ENCODE peak calls at places on chromosomes 11 and 22, in four cellular contexts. One of them, this sample, is unnamed.

GRCh38 chr11:119686483-119686882 is 42.5 kb downstream of the NECTIN1 start:
- DNase-seq in uterus: no peak
- DNase-seq in choroid plexus epithelial cell: no peak
- DNase-seq in vagina: no peak
- DNase-seq in this sample: no peak

GRCh38 chr22:17549655-17550054 is 13.6 kb upstream of the SLC25A18 start:
- DNase-seq in uterus: no peak
- DNase-seq in choroid plexus epithelial cell: no peak
- DNase-seq in vagina: no peak
- DNase-seq in this sample: no peak

GRCh38 chr11:23755769-23756168 is 741.1 kb upstream of the LUZP2 start:
- DNase-seq in uterus: no peak
- DNase-seq in choroid plexus epithelial cell: peak
- DNase-seq in vagina: no peak
- DNase-seq in this sample: no peak

GRCh38 chr11:118135796-118136165 is 16.8 kb downstream of the SCN4B start:
- DNase-seq in uterus: no peak
- DNase-seq in choroid plexus epithelial cell: no peak
- DNase-seq in vagina: no peak
- DNase-seq in this sample: no peak

GRCh38 chr22:49948958-49949913 is 11.3 kb upstream of the PIM3 start:
- DNase-seq in uterus: no peak
- DNase-seq in choroid plexus epithelial cell: no peak
- DNase-seq in vagina: no peak
- DNase-seq in this sample: no peak

GRCh38 chr11:67060111-67060522 is 3.5 kb downstream of the RHOD start:
- DNase-seq in uterus: no peak
- DNase-seq in choroid plexus epithelial cell: peak
- DNase-seq in vagina: no peak
- DNase-seq in this sample: no peak

GRCh38 chr11:66044757-66045156 is 4.2 kb downstream of the GAL3ST3 start:
- DNase-seq in uterus: no peak
- DNase-seq in choroid plexus epithelial cell: no peak
- DNase-seq in vagina: no peak
- DNase-seq in this sample: no peak

GRCh38 chr11:124865902-124866851 is 945 bp downstream of the ROBO3 start:
- DNase-seq in uterus: no peak
- DNase-seq in choroid plexus epithelial cell: peak
- DNase-seq in vagina: no peak
- DNase-seq in this sample: peak

GRCh38 chr11:47254381-47254780 is 3.4 kb upstream of the NR1H3 start:
- DNase-seq in uterus: no peak
- DNase-seq in choroid plexus epithelial cell: peak
- DNase-seq in vagina: no peak
- DNase-seq in this sample: no peak

GRCh38 chr11:97893612-97894011 is 1127.1 kb upstream of the CNTN5 start:
- DNase-seq in uterus: no peak
- DNase-seq in choroid plexus epithelial cell: no peak
- DNase-seq in vagina: no peak
- DNase-seq in this sample: no peak

GRCh38 chr11:70491696-70492472 is 93.6 kb downstream of the CTTN start:
- DNase-seq in uterus: no peak
- DNase-seq in choroid plexus epithelial cell: no peak
- DNase-seq in vagina: no peak
- DNase-seq in this sample: no peak

GRCh38 chr22:25235547-25236290 is 16.3 kb downstream of the CRYBB2 start:
- DNase-seq in uterus: peak
- DNase-seq in choroid plexus epithelial cell: peak
- DNase-seq in vagina: no peak
- DNase-seq in this sample: peak

GRCh38 chr11:5486003-5486402 is 2.5 kb upstream of the OR52D1 start:
- DNase-seq in uterus: no peak
- DNase-seq in choroid plexus epithelial cell: no peak
- DNase-seq in vagina: no peak
- DNase-seq in this sample: no peak

GRCh38 chr11:102868359-102868758 is 6.4 kb downstream of the MMP12 start:
- DNase-seq in uterus: no peak
- DNase-seq in choroid plexus epithelial cell: peak
- DNase-seq in vagina: no peak
- DNase-seq in this sample: no peak

GRCh38 chr11:93054279-93054678 is 84.8 kb downstream of the MTNR1B start:
- DNase-seq in uterus: no peak
- DNase-seq in choroid plexus epithelial cell: peak
- DNase-seq in vagina: no peak
- DNase-seq in this sample: no peak

GRCh38 chr11:116225236-116225635 is 547.6 kb downstream of the BUD13 start:
- DNase-seq in uterus: no peak
- DNase-seq in choroid plexus epithelial cell: no peak
- DNase-seq in vagina: no peak
- DNase-seq in this sample: no peak

GRCh38 chr11:19441288-19441687 is 200.5 kb upstream of the E2F8 start:
- DNase-seq in uterus: no peak
- DNase-seq in choroid plexus epithelial cell: no peak
- DNase-seq in vagina: no peak
- DNase-seq in this sample: no peak

GRCh38 chr11:11202885-11203284 is 150.2 kb downstream of the CSNK2A3 start:
- DNase-seq in uterus: no peak
- DNase-seq in choroid plexus epithelial cell: no peak
- DNase-seq in vagina: no peak
- DNase-seq in this sample: no peak

GRCh38 chr11:2724114-2724513 is 24.3 kb upstream of the KCNQ1OT1 start:
- DNase-seq in uterus: no peak
- DNase-seq in choroid plexus epithelial cell: no peak
- DNase-seq in vagina: no peak
- DNase-seq in this sample: no peak

GRCh38 chr11:2725367-2726300 is 25.8 kb upstream of the KCNQ1OT1 start:
- DNase-seq in uterus: peak
- DNase-seq in choroid plexus epithelial cell: peak
- DNase-seq in vagina: no peak
- DNase-seq in this sample: no peak

GRCh38 chr11:2721163-2721935 is 21.6 kb upstream of the KCNQ1OT1 start:
- DNase-seq in uterus: no peak
- DNase-seq in choroid plexus epithelial cell: no peak
- DNase-seq in vagina: no peak
- DNase-seq in this sample: no peak

GRCh38 chr11:2724653-2725366 is 25.0 kb upstream of the KCNQ1OT1 start:
- DNase-seq in uterus: peak
- DNase-seq in choroid plexus epithelial cell: peak
- DNase-seq in vagina: no peak
- DNase-seq in this sample: no peak

GRCh38 chr11:2722955-2723354 is 23.2 kb upstream of the KCNQ1OT1 start:
- DNase-seq in uterus: no peak
- DNase-seq in choroid plexus epithelial cell: no peak
- DNase-seq in vagina: no peak
- DNase-seq in this sample: no peak
- TF ChIP-seq CTCF in uterus: no peak
- TF ChIP-seq CTCF in choroid plexus epithelial cell: no peak
- TF ChIP-seq CTCF in vagina: no peak
- TF ChIP-seq CTCF in this sample: no peak

DNA sequence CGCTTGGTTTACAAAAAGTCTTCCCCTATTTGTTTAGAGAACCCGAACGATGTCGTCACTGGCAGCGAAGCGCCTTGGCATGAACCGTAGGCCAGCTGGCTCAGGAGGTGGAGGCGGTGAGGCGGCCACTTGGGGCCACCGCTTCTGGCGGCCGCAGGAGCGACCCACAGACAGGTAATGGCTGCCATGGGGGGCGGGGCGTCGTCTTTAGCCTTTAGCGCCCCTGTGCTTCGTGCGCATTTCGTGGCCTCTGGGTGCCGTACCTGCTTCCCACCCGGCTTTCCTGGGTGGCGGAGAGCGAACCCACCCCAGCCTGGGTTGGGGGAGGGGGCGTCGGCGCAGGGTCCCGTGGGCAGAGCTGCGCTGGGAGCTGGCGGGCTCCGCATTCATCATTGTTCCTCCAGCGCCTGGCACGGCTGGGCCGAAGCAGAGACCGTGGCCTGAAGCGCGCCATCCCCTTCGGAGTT is 470 bp upstream of the OSBP2 start:
- DNase-seq in uterus: peak
- DNase-seq in choroid plexus epithelial cell: no peak
- DNase-seq in vagina: no peak
- DNase-seq in this sample: peak
- TF ChIP-seq CTCF in uterus: no peak
- TF ChIP-seq CTCF in choroid plexus epithelial cell: no peak
- TF ChIP-seq CTCF in vagina: no peak
- TF ChIP-seq CTCF in this sample: peak

GRCh38 chr11:3642071-3642951 is 519 bp upstream of the ART5 start:
- DNase-seq in uterus: peak
- DNase-seq in choroid plexus epithelial cell: peak
- DNase-seq in vagina: no peak
- DNase-seq in this sample: peak

GRCh38 chr11:3645552-3645951 is 624 bp downstream of the ART1 start:
- DNase-seq in uterus: no peak
- DNase-seq in choroid plexus epithelial cell: no peak
- DNase-seq in vagina: no peak
- DNase-seq in this sample: no peak

GRCh38 chr11:3641701-3642070 is at the start of gene ART5:
- DNase-seq in uterus: no peak
- DNase-seq in choroid plexus epithelial cell: no peak
- DNase-seq in vagina: no peak
- DNase-seq in this sample: no peak

GRCh38 chr11:3641191-3641590 is 601 bp downstream of the ART5 start:
- DNase-seq in uterus: no peak
- DNase-seq in choroid plexus epithelial cell: no peak
- DNase-seq in vagina: no peak
- DNase-seq in this sample: no peak

DNA sequence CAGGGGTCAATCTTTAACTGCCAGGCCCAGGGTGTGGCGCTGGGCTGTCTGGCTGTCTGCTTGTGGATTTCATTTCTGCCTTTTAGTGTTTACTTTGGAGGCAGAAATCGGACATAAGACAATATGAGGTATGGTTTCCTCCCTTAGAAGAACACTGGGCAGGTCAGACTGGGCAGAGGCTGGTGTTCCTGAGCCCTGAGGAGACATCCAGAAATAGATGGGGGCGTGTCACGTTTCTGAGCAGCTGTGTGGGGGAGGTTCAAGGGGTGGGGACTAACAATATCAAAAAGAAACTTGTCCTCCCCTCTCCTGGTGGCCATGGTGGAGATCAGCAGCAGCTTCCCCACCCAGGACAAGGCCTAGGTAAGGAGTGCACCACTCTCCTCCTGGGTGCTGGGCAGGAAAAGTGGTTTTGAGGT is at the start of gene ART1:
- DNase-seq in uterus: no peak
- DNase-seq in choroid plexus epithelial cell: peak
- DNase-seq in vagina: no peak
- DNase-seq in this sample: no peak
- TF ChIP-seq CTCF in uterus: no peak
- TF ChIP-seq CTCF in choroid plexus epithelial cell: peak
- TF ChIP-seq CTCF in vagina: no peak
- TF ChIP-seq CTCF in this sample: no peak

GRCh38 chr11:8265681-8266241 is 2.1 kb upstream of the LMO1 start:
- DNase-seq in uterus: peak
- DNase-seq in choroid plexus epithelial cell: no peak
- DNase-seq in vagina: no peak
- DNase-seq in this sample: no peak
- TF ChIP-seq CTCF in uterus: no peak
- TF ChIP-seq CTCF in choroid plexus epithelial cell: peak
- TF ChIP-seq CTCF in vagina: no peak
- TF ChIP-seq CTCF in this sample: peak

GRCh38 chr22:22666307-22667091 is 22.1 kb downstream of the GGTLC2 start:
- DNase-seq in uterus: no peak
- DNase-seq in choroid plexus epithelial cell: peak
- DNase-seq in vagina: no peak
- DNase-seq in this sample: peak
- TF ChIP-seq CTCF in uterus: peak
- TF ChIP-seq CTCF in choroid plexus epithelial cell: peak
- TF ChIP-seq CTCF in vagina: no peak
- TF ChIP-seq CTCF in this sample: peak

GRCh38 chr11:1826552-1827094 is 8.2 kb upstream of the SYT8 start:
- DNase-seq in uterus: no peak
- DNase-seq in choroid plexus epithelial cell: peak
- DNase-seq in vagina: no peak
- DNase-seq in this sample: no peak
- TF ChIP-seq CTCF in uterus: no peak
- TF ChIP-seq CTCF in choroid plexus epithelial cell: peak
- TF ChIP-seq CTCF in vagina: no peak
- TF ChIP-seq CTCF in this sample: no peak

GRCh38 chr11:27497284-27497866 is 9.2 kb downstream of the LIN7C start:
- DNase-seq in uterus: no peak
- DNase-seq in choroid plexus epithelial cell: peak
- DNase-seq in vagina: no peak
- DNase-seq in this sample: no peak
- TF ChIP-seq CTCF in uterus: peak
- TF ChIP-seq CTCF in choroid plexus epithelial cell: peak
- TF ChIP-seq CTCF in vagina: peak
- TF ChIP-seq CTCF in this sample: peak

GRCh38 chr22:22508274-22509176 is at the start of gene ZNF280B:
- DNase-seq in uterus: peak
- DNase-seq in choroid plexus epithelial cell: peak
- DNase-seq in vagina: no peak
- DNase-seq in this sample: peak
- TF ChIP-seq CTCF in uterus: no peak
- TF ChIP-seq CTCF in choroid plexus epithelial cell: peak
- TF ChIP-seq CTCF in vagina: no peak
- TF ChIP-seq CTCF in this sample: peak

GRCh38 chr11:130576146-130576545 is 127.7 kb downstream of the ADAMTS15 start:
- DNase-seq in uterus: no peak
- DNase-seq in choroid plexus epithelial cell: no peak
- DNase-seq in vagina: no peak
- DNase-seq in this sample: no peak
- TF ChIP-seq CTCF in uterus: no peak
- TF ChIP-seq CTCF in choroid plexus epithelial cell: no peak
- TF ChIP-seq CTCF in vagina: no peak
- TF ChIP-seq CTCF in this sample: no peak